ENCODE peak calls at places on chromosomes 5 and 9, in five cellular contexts. One of them, this sample, is unnamed.
A peak's percentile ranks its signal among the peaks of the same experiment; 100 is the strongest.

GRCh38 chr9:117783828-117784227 is 79.6 kb downstream of the TLR4 start:
- DNase-seq in NCI-H774: no peak
- DNase-seq in amniotic stem cell: no peak
- DNase-seq in KG1: no peak
- DNase-seq in heart left ventricle: no peak
- DNase-seq in this sample: peak; percentile 22

GRCh38 chr9:112132356-112132755 is 42.7 kb downstream of the SUSD1 start:
- DNase-seq in NCI-H774: no peak
- DNase-seq in amniotic stem cell: no peak
- DNase-seq in KG1: no peak
- DNase-seq in heart left ventricle: no peak
- DNase-seq in this sample: no peak

GRCh38 chr5:68272289-68272688 is 56.7 kb downstream of the PIK3R1 start:
- DNase-seq in NCI-H774: no peak
- DNase-seq in amniotic stem cell: no peak
- DNase-seq in KG1: no peak
- DNase-seq in heart left ventricle: no peak
- DNase-seq in this sample: no peak

GRCh38 chr9:113523421-113524141 is 60.1 kb downstream of the RGS3 start:
- DNase-seq in NCI-H774: no peak
- DNase-seq in amniotic stem cell: no peak
- DNase-seq in KG1: no peak
- DNase-seq in heart left ventricle: peak; percentile 74
- DNase-seq in this sample: no peak

GRCh38 chr9:591292-591691 is 250.2 kb upstream of the DMRT1 start:
- DNase-seq in NCI-H774: no peak
- DNase-seq in amniotic stem cell: no peak
- DNase-seq in KG1: no peak
- DNase-seq in heart left ventricle: peak; percentile 71
- DNase-seq in this sample: no peak

GRCh38 chr9:89674667-89675402 is 70.0 kb downstream of the GADD45G start:
- DNase-seq in NCI-H774: peak; percentile 71
- DNase-seq in amniotic stem cell: no peak
- DNase-seq in KG1: no peak
- DNase-seq in heart left ventricle: no peak
- DNase-seq in this sample: no peak

GRCh38 chr5:125976421-125977060 is 446.7 kb upstream of the GRAMD2B start:
- DNase-seq in NCI-H774: no peak
- DNase-seq in amniotic stem cell: no peak
- DNase-seq in KG1: no peak
- DNase-seq in heart left ventricle: no peak
- DNase-seq in this sample: no peak

GRCh38 chr9:9412241-9412640 is 1200.6 kb downstream of the PTPRD start:
- DNase-seq in NCI-H774: no peak
- DNase-seq in amniotic stem cell: no peak
- DNase-seq in KG1: no peak
- DNase-seq in heart left ventricle: no peak
- DNase-seq in this sample: no peak

GRCh38 chr5:116484645-116485044 is 90.0 kb downstream of the SEMA6A start:
- DNase-seq in NCI-H774: no peak
- DNase-seq in amniotic stem cell: no peak
- DNase-seq in KG1: no peak
- DNase-seq in heart left ventricle: no peak
- DNase-seq in this sample: no peak

GRCh38 chr5:15463231-15463630 is 36.7 kb upstream of the FBXL7 start:
- DNase-seq in NCI-H774: no peak
- DNase-seq in amniotic stem cell: no peak
- DNase-seq in KG1: no peak
- DNase-seq in heart left ventricle: no peak
- DNase-seq in this sample: no peak

GRCh38 chr5:15574806-15575205 is 74.8 kb downstream of the FBXL7 start:
- DNase-seq in NCI-H774: no peak
- DNase-seq in amniotic stem cell: no peak
- DNase-seq in KG1: no peak
- DNase-seq in heart left ventricle: no peak
- DNase-seq in this sample: no peak

GRCh38 chr5:151181818-151182217 is 24.2 kb upstream of the ANXA6 start:
- DNase-seq in NCI-H774: no peak
- DNase-seq in amniotic stem cell: no peak
- DNase-seq in KG1: no peak
- DNase-seq in heart left ventricle: no peak
- DNase-seq in this sample: no peak

GRCh38 chr5:82388186-82388585 is 110.0 kb upstream of the RPS23 start:
- DNase-seq in NCI-H774: no peak
- DNase-seq in amniotic stem cell: no peak
- DNase-seq in KG1: no peak
- DNase-seq in heart left ventricle: no peak
- DNase-seq in this sample: peak; percentile 40

GRCh38 chr5:66130493-66130892 is 13.6 kb upstream of the SREK1 start:
- DNase-seq in NCI-H774: no peak
- DNase-seq in amniotic stem cell: no peak
- DNase-seq in KG1: no peak
- DNase-seq in heart left ventricle: no peak
- DNase-seq in this sample: no peak

GRCh38 chr5:72268753-72269410 is 51.2 kb downstream of the MRPS27 start:
- DNase-seq in NCI-H774: peak; percentile 12
- DNase-seq in amniotic stem cell: peak; percentile 35
- DNase-seq in KG1: no peak
- DNase-seq in heart left ventricle: no peak
- DNase-seq in this sample: peak; percentile 58

GRCh38 chr9:6133346-6134063 is 82.1 kb upstream of the IL33 start:
- DNase-seq in NCI-H774: no peak
- DNase-seq in amniotic stem cell: no peak
- DNase-seq in KG1: peak; percentile 4
- DNase-seq in heart left ventricle: no peak
- DNase-seq in this sample: no peak

This sample was measured in H4.